ENCODE peak calls at places on chromosomes 16 and 17, in four cellular contexts. L is kidney epithelial cell, K is upper lobe of right lung, N is transverse colon. E is an unnamed sample.
A peak's percentile ranks its signal among the peaks of the same experiment; 100 is the strongest.

GRCh38 chr16:8370374-8371015 is 219.8 kb downstream of the TMEM114 start:
- DNase-seq in L (peak; percentile 12), K (no peak), N (peak; percentile 15), E (no peak)

GRCh38 chr17:67157732-67158639 is 87.0 kb downstream of the HELZ start:
- DNase-seq in L (no peak), K (no peak), N (no peak), E (peak; percentile 21)

GRCh38 chr16:4330277-4330882 is 14.5 kb downstream of the GLIS2 start:
- DNase-seq in L (no peak), K (peak; percentile 92), N (peak; percentile 83), E (peak; percentile 94)

GRCh38 chr16:15498427-15499175 is 64.2 kb downstream of the BMERB1 start:
- DNase-seq in L (no peak), K (no peak), N (no peak), E (no peak)

GRCh38 chr17:69704935-69705334 is 290.4 kb downstream of the MAP2K6 start:
- DNase-seq in L (no peak), K (no peak), N (no peak), E (no peak)

GRCh38 chr17:68868708-68869107 is 86.5 kb downstream of the ABCA8 start:
- DNase-seq in L (no peak), K (no peak), N (no peak), E (no peak)

GRCh38 chr17:63984206-63984605 is 11.5 kb upstream of the SCN4A start:
- DNase-seq in L (no peak), K (no peak), N (no peak), E (no peak)

GRCh38 chr17:69818467-69818866 is 256.6 kb upstream of the KCNJ16 start:
- DNase-seq in L (no peak), K (no peak), N (no peak), E (no peak)

GRCh38 chr17:45693792-45694191 is 90.3 kb upstream of the CRHR1 start:
- DNase-seq in L (no peak), K (no peak), N (no peak), E (no peak)

GRCh38 chr16:57699899-57700298 is 5.3 kb downstream of the DRC7 start:
- DNase-seq in L (no peak), K (no peak), N (no peak), E (no peak)

GRCh38 chr16:6857575-6857974 is 475.1 kb upstream of the RBFOX1 start:
- DNase-seq in L (no peak), K (no peak), N (no peak), E (no peak)

GRCh38 chr17:47905221-47905733 is 9.2 kb downstream of the SP2 start:
- DNase-seq in L (no peak), K (no peak), N (peak; percentile 45), E (no peak)

GRCh38 chr16:75003931-75004330 is 5.1 kb downstream of the ZNRF1 start:
- DNase-seq in L (no peak), K (no peak), N (no peak), E (no peak)

GRCh38 chr17:48113201-48113676 is 5.7 kb downstream of the SNX11 start:
- DNase-seq in L (no peak), K (no peak), N (no peak), E (no peak)

GRCh38 chr17:74935585-74936469 is at the start of gene OTOP3:
- DNase-seq in L (no peak), K (no peak), N (no peak), E (peak; percentile 96)

GRCh38 chr16:1044515-1045362 is 27.8 kb upstream of the SSTR5 start:
- DNase-seq in L (no peak), K (no peak), N (no peak), E (no peak)

GRCh38 chr17:38604479-38605229 is 1.1 kb downstream of the SRCIN1 start:
- DNase-seq in L (no peak), K (no peak), N (no peak), E (no peak)

GRCh38 chr17:37025847-37026533 is 77.2 kb downstream of the AATF start:
- DNase-seq in L (no peak), K (no peak), N (no peak), E (no peak)

GRCh38 chr16:84085774-84086173 is 31.0 kb downstream of the MBTPS1 start:
- DNase-seq in L (no peak), K (no peak), N (no peak), E (no peak)

GRCh38 chr17:17067277-17067676 is 25.0 kb downstream of the MPRIP start:
- DNase-seq in L (no peak), K (peak; percentile 11), N (no peak), E (no peak)

GRCh38 chr16:48041861-48042435 is 113.8 kb downstream of the ABCC12 start:
- DNase-seq in L (no peak), K (no peak), N (no peak), E (no peak)

GRCh38 chr16:50371936-50372595 is 3.3 kb upstream of the BRD7 start:
- DNase-seq in L (no peak), K (no peak), N (no peak), E (no peak)

GRCh38 chr16:51813609-51814008 is 662.5 kb upstream of the SALL1 start:
- DNase-seq in L (no peak), K (no peak), N (no peak), E (no peak)
- TF ChIP-seq CTCF in L (peak; percentile 17), K (no peak), N (no peak), E (no peak)

GRCh38 chr16:73021866-73022495 is 25.9 kb downstream of the ZFHX3 start:
- DNase-seq in L (no peak), K (peak; percentile 40), N (no peak), E (no peak)
- TF ChIP-seq CTCF in L (no peak), K (no peak), N (no peak), E (no peak)

DNA sequence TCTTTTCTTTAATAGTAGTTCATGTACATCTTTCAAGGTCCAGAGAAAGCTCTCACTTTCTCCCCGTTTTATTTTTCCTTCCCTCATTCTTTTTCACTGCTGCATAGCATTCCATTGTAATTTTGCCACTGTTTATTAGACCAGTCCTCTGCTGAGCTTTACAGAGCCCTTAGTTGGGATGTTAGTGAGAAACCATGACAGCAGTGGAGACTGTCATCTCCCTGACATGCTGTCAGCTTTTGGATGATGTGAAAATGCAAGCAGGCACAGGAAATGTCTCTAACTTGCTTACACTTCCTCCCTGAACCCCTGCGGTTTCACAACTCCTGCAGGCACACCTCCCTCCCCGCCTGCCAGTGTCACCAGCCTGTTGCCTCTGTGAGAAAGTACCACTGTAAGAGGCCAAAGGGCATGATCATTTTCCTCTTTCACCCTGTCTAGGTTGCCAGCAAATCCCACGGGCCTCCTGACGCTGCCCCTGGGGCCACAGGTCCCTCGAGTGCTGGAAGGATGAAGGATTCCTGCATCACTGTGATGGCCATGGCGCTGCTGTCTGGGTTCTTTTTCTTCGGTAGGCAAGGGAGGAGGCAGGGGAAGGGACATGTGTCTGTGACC is at the start of gene ITGAL:
- DNase-seq in L (no peak), K (peak; percentile 83), N (peak; percentile 72), E (no peak)
- TF ChIP-seq CTCF in L (no peak), K (no peak), N (no peak), E (no peak)

GRCh38 chr16:30926937-30927788 is 3.8 kb downstream of the FBXL19 start:
- DNase-seq in L (no peak), K (no peak), N (no peak), E (no peak)
- TF ChIP-seq CTCF in L (no peak), K (no peak), N (no peak), E (no peak)

E was measured in D721Med.